ENCODE peak calls at places on chromosomes 4 and X, in seven cellular contexts. N is endothelial cell; J is stimulated activated CD8-positive, alpha-beta memory T cell treated with anti-CD3 and anti-CD28 coated beads, Interleukin-4, amount 100 ng/mL, for 1 hour; Z is activated CD4-positive, alpha-beta T cell treated with anti-CD3 and anti-CD28 coated beads, Interleukin-2, amount 50 U/mL, for 1 hour; C is aorta; X is ELR; L is progenitor cell of endocrine pancreas. E is an unnamed sample.

GRCh38 chr4:137601924-137602323 is 69.6 kb upstream of the PCDH18 start:
- DNase-seq in C (no peak), J (no peak), L (no peak), X (peak), N (no peak), Z (no peak), E (no peak)

GRCh38 chr4:150679018-150679766 is 97.2 kb downstream of the MAB21L2 start:
- DNase-seq in C (no peak), N (no peak), Z (no peak), X (no peak), J (no peak), L (no peak), E (no peak)

GRCh38 chrX:150219374-150220185 is 143.5 kb upstream of the MAMLD1 start:
- DNase-seq in N (no peak), C (no peak), L (no peak), J (no peak), X (peak), Z (no peak), E (peak)

GRCh38 chrX:17473021-17473420 is 98.0 kb downstream of the NHS start:
- DNase-seq in Z (no peak), J (no peak), L (no peak), C (no peak), N (no peak), X (no peak), E (no peak)

GRCh38 chr4:53617101-53617680 is 25.9 kb upstream of the LNX1 start:
- DNase-seq in L (no peak), X (no peak), N (no peak), J (no peak), C (no peak), Z (no peak), E (no peak)

GRCh38 chr4:189202182-189202868 is 738.3 kb upstream of the FRG1 start:
- DNase-seq in C (peak), L (peak), X (peak), J (no peak), N (peak), Z (no peak), E (peak)

GRCh38 chr4:14880805-14881204 is 121.5 kb upstream of the CPEB2 start:
- DNase-seq in C (no peak), L (no peak), Z (no peak), J (no peak), X (no peak), N (no peak), E (no peak)

GRCh38 chr4:160510925-160511324 is 1408.0 kb downstream of the RAPGEF2 start:
- DNase-seq in L (no peak), N (no peak), C (no peak), J (no peak), Z (no peak), X (peak), E (no peak)

GRCh38 chrX:68490644-68491043 is 8.2 kb upstream of the YIPF6 start:
- DNase-seq in J (no peak), C (no peak), Z (no peak), X (peak), L (no peak), N (peak), E (peak)

GRCh38 chrX:27336466-27337091 is 126.6 kb downstream of the PPP4R3C start:
- DNase-seq in L (no peak), Z (peak), X (peak), J (no peak), N (peak), C (no peak), E (peak)

GRCh38 chr4:16617416-16617815 is 281.0 kb downstream of the LDB2 start:
- DNase-seq in Z (no peak), J (no peak), X (no peak), C (no peak), N (no peak), L (no peak), E (peak)

GRCh38 chr4:92304636-92305035 is 870 bp downstream of the GRID2 start:
- DNase-seq in X (no peak), N (peak), L (no peak), Z (no peak), C (no peak), J (no peak), E (peak)

GRCh38 chr4:129526812-129527211 is 430.9 kb downstream of the C4orf33 start:
- DNase-seq in N (no peak), C (no peak), J (no peak), X (peak), Z (no peak), L (no peak), E (no peak)

GRCh38 chr4:159508917-159509500 is 406.1 kb downstream of the RAPGEF2 start:
- DNase-seq in L (no peak), Z (no peak), X (peak), C (no peak), N (no peak), J (no peak), E (peak)

GRCh38 chr4:140049024-140049923 is 104.7 kb downstream of the MAML3 start:
- DNase-seq in C (no peak), X (peak), Z (peak), J (no peak), L (no peak), N (peak), E (no peak)

GRCh38 chr4:152680988-152681731 is 1.4 kb upstream of the TMEM154 start:
- DNase-seq in X (peak), Z (no peak), N (no peak), L (no peak), C (no peak), J (no peak), E (peak)

GRCh38 chr4:109801895-109802319 is at the start of gene CFI:
- DNase-seq in L (no peak), C (no peak), X (peak), Z (no peak), N (no peak), J (no peak), E (peak)

GRCh38 chr4:153152453-153153338 is 51.5 kb upstream of the TRIM2 start:
- DNase-seq in C (peak), N (peak), Z (peak), L (peak), X (peak), J (no peak), E (no peak)

GRCh38 chr4:152981842-152982241 is 45.7 kb downstream of the FHDC1 start:
- DNase-seq in C (no peak), N (no peak), J (no peak), Z (no peak), X (no peak), L (no peak), E (no peak)

GRCh38 chr4:89196745-89197144 is 85.4 kb downstream of the TIGD2 start:
- DNase-seq in L (no peak), J (no peak), C (no peak), Z (no peak), X (no peak), N (no peak), E (no peak)